ENCODE peak calls at places on chromosome 21, in seven cellular contexts. One of them, this sample, is unnamed.

GRCh38 chr21:39660191-39660590 is 47.5 kb downstream of the B3GALT5 start:
- DNase-seq in AML-193: no peak
- DNase-seq in left cardiac atrium: peak; percentile 53
- DNase-seq in iPS DF 6.9: no peak
- DNase-seq in EL: peak; percentile 37
- DNase-seq in stimulated activated CD8-positive, alpha-beta memory T cell treated with anti-CD3 and anti-CD28 coated beads, Interleukin-4, amount 100 ng/mL, for 24 hours: no peak
- DNase-seq in putamen: no peak
- DNase-seq in this sample: no peak

GRCh38 chr21:46112731-46113215 is 14.9 kb downstream of the COL6A2 start:
- DNase-seq in stimulated activated CD8-positive, alpha-beta memory T cell treated with anti-CD3 and anti-CD28 coated beads, Interleukin-4, amount 100 ng/mL, for 24 hours: no peak
- DNase-seq in putamen: no peak
- DNase-seq in left cardiac atrium: peak; percentile 21
- DNase-seq in AML-193: no peak
- DNase-seq in EL: no peak
- DNase-seq in iPS DF 6.9: no peak
- DNase-seq in this sample: no peak

GRCh38 chr21:40186036-40186435 is 318.8 kb downstream of the PCP4 start:
- DNase-seq in AML-193: no peak
- DNase-seq in iPS DF 6.9: no peak
- DNase-seq in putamen: no peak
- DNase-seq in EL: peak; percentile 7
- DNase-seq in stimulated activated CD8-positive, alpha-beta memory T cell treated with anti-CD3 and anti-CD28 coated beads, Interleukin-4, amount 100 ng/mL, for 24 hours: no peak
- DNase-seq in left cardiac atrium: no peak
- DNase-seq in this sample: no peak

GRCh38 chr21:43573921-43574320 is 85.4 kb downstream of the HSF2BP start:
- DNase-seq in left cardiac atrium: no peak
- DNase-seq in iPS DF 6.9: no peak
- DNase-seq in EL: no peak
- DNase-seq in AML-193: no peak
- DNase-seq in putamen: no peak
- DNase-seq in stimulated activated CD8-positive, alpha-beta memory T cell treated with anti-CD3 and anti-CD28 coated beads, Interleukin-4, amount 100 ng/mL, for 24 hours: no peak
- DNase-seq in this sample: no peak

GRCh38 chr21:36959020-36959835 is 7.2 kb downstream of the HLCS start:
- DNase-seq in EL: no peak
- DNase-seq in AML-193: no peak
- DNase-seq in iPS DF 6.9: no peak
- DNase-seq in putamen: no peak
- DNase-seq in left cardiac atrium: no peak
- DNase-seq in stimulated activated CD8-positive, alpha-beta memory T cell treated with anti-CD3 and anti-CD28 coated beads, Interleukin-4, amount 100 ng/mL, for 24 hours: no peak
- DNase-seq in this sample: no peak

GRCh38 chr21:45027241-45028196 is 46.9 kb upstream of the ADARB1 start:
- DNase-seq in putamen: no peak
- DNase-seq in AML-193: no peak
- DNase-seq in iPS DF 6.9: no peak
- DNase-seq in left cardiac atrium: no peak
- DNase-seq in EL: no peak
- DNase-seq in stimulated activated CD8-positive, alpha-beta memory T cell treated with anti-CD3 and anti-CD28 coated beads, Interleukin-4, amount 100 ng/mL, for 24 hours: no peak
- DNase-seq in this sample: no peak

GRCh38 chr21:19908386-19908785 is 1089.8 kb upstream of the NCAM2 start:
- DNase-seq in putamen: no peak
- DNase-seq in stimulated activated CD8-positive, alpha-beta memory T cell treated with anti-CD3 and anti-CD28 coated beads, Interleukin-4, amount 100 ng/mL, for 24 hours: no peak
- DNase-seq in AML-193: no peak
- DNase-seq in EL: no peak
- DNase-seq in left cardiac atrium: no peak
- DNase-seq in iPS DF 6.9: no peak
- DNase-seq in this sample: no peak

GRCh38 chr21:16708431-16708830 is 804.4 kb upstream of the CXADR start:
- DNase-seq in putamen: no peak
- DNase-seq in iPS DF 6.9: no peak
- DNase-seq in left cardiac atrium: no peak
- DNase-seq in AML-193: no peak
- DNase-seq in stimulated activated CD8-positive, alpha-beta memory T cell treated with anti-CD3 and anti-CD28 coated beads, Interleukin-4, amount 100 ng/mL, for 24 hours: no peak
- DNase-seq in EL: peak; percentile 41
- DNase-seq in this sample: no peak

This sample was measured in HuH-7.